ENCODE peak calls at places on chromosomes 2 and 18, in eight cellular contexts. One of them, this sample, is unnamed. For H3K4me1, the result is how much of the 10 kb centered on the place peaks cover.

GRCh38 chr2:69335291-69335690 is 51.7 kb downstream of the GFPT1 start:
- ATAC-seq in aorta: no peak
- ATAC-seq in pancreas: no peak
- ATAC-seq in Panc1: no peak
- ATAC-seq in PC-3: no peak
- ATAC-seq in upper lobe of right lung: no peak
- ATAC-seq in CD4-positive, CD25-positive, alpha-beta regulatory T cell: no peak
- ATAC-seq in A549: no peak
- ATAC-seq in this sample: no peak

GRCh38 chr2:200477667-200478121 is 32.2 kb downstream of the KCTD18 start:
- ATAC-seq in aorta: peak
- ATAC-seq in pancreas: peak
- ATAC-seq in Panc1: no peak
- ATAC-seq in PC-3: no peak
- ATAC-seq in upper lobe of right lung: no peak
- ATAC-seq in CD4-positive, CD25-positive, alpha-beta regulatory T cell: no peak
- ATAC-seq in A549: no peak
- ATAC-seq in this sample: peak

GRCh38 chr2:59690849-59691248 is 862.6 kb downstream of the BCL11A start:
- ATAC-seq in aorta: no peak
- ATAC-seq in pancreas: no peak
- ATAC-seq in Panc1: no peak
- ATAC-seq in PC-3: no peak
- ATAC-seq in upper lobe of right lung: no peak
- ATAC-seq in CD4-positive, CD25-positive, alpha-beta regulatory T cell: no peak
- ATAC-seq in A549: no peak
- ATAC-seq in this sample: no peak

GRCh38 chr2:119402645-119403560 is 28.8 kb upstream of the TMEM37 start:
- ATAC-seq in aorta: no peak
- ATAC-seq in pancreas: peak
- ATAC-seq in Panc1: no peak
- ATAC-seq in PC-3: no peak
- ATAC-seq in upper lobe of right lung: peak
- ATAC-seq in CD4-positive, CD25-positive, alpha-beta regulatory T cell: no peak
- ATAC-seq in A549: no peak
- ATAC-seq in this sample: no peak

GRCh38 chr2:36762764-36763490 is 66.4 kb downstream of the VIT start:
- ATAC-seq in aorta: no peak
- ATAC-seq in pancreas: no peak
- ATAC-seq in Panc1: no peak
- ATAC-seq in PC-3: peak
- ATAC-seq in upper lobe of right lung: no peak
- ATAC-seq in CD4-positive, CD25-positive, alpha-beta regulatory T cell: no peak
- ATAC-seq in A549: no peak
- ATAC-seq in this sample: no peak

GRCh38 chr2:99088017-99088416 is 53.5 kb upstream of the C2orf15 start:
- ATAC-seq in aorta: no peak
- ATAC-seq in pancreas: no peak
- ATAC-seq in Panc1: no peak
- ATAC-seq in PC-3: no peak
- ATAC-seq in upper lobe of right lung: no peak
- ATAC-seq in CD4-positive, CD25-positive, alpha-beta regulatory T cell: no peak
- ATAC-seq in A549: no peak
- ATAC-seq in this sample: no peak

GRCh38 chr2:44578401-44579135 is 216.8 kb downstream of the CAMKMT start:
- ATAC-seq in aorta: no peak
- ATAC-seq in pancreas: peak
- ATAC-seq in Panc1: no peak
- ATAC-seq in PC-3: peak
- ATAC-seq in upper lobe of right lung: peak
- ATAC-seq in CD4-positive, CD25-positive, alpha-beta regulatory T cell: no peak
- ATAC-seq in A549: no peak
- ATAC-seq in this sample: no peak

GRCh38 chr18:58231930-58232329 is 187.9 kb downstream of the NEDD4L start:
- ATAC-seq in aorta: no peak
- ATAC-seq in pancreas: peak
- ATAC-seq in Panc1: no peak
- ATAC-seq in PC-3: no peak
- ATAC-seq in upper lobe of right lung: peak
- ATAC-seq in CD4-positive, CD25-positive, alpha-beta regulatory T cell: no peak
- ATAC-seq in A549: peak
- ATAC-seq in this sample: peak

GRCh38 chr2:33210626-33211025 is 263.9 kb downstream of the LTBP1 start:
- ATAC-seq in aorta: peak
- ATAC-seq in pancreas: peak
- ATAC-seq in Panc1: peak
- ATAC-seq in PC-3: peak
- ATAC-seq in upper lobe of right lung: peak
- ATAC-seq in CD4-positive, CD25-positive, alpha-beta regulatory T cell: no peak
- ATAC-seq in A549: peak
- ATAC-seq in this sample: peak

GRCh38 chr18:10878703-10879102 is 270.7 kb downstream of the PIEZO2 start:
- ATAC-seq in aorta: no peak
- ATAC-seq in pancreas: peak
- ATAC-seq in Panc1: no peak
- ATAC-seq in PC-3: no peak
- ATAC-seq in upper lobe of right lung: no peak
- ATAC-seq in CD4-positive, CD25-positive, alpha-beta regulatory T cell: no peak
- ATAC-seq in A549: no peak
- ATAC-seq in this sample: no peak

GRCh38 chr2:174662459-174662858 is 64.9 kb upstream of the WIPF1 start:
- ATAC-seq in aorta: peak
- ATAC-seq in pancreas: no peak
- ATAC-seq in Panc1: no peak
- ATAC-seq in PC-3: peak
- ATAC-seq in upper lobe of right lung: no peak
- ATAC-seq in CD4-positive, CD25-positive, alpha-beta regulatory T cell: no peak
- ATAC-seq in A549: peak
- ATAC-seq in this sample: no peak

GRCh38 chr18:58578835-58579560 is 49.9 kb downstream of the ALPK2 start:
- ATAC-seq in aorta: no peak
- ATAC-seq in pancreas: no peak
- ATAC-seq in Panc1: no peak
- ATAC-seq in PC-3: no peak
- ATAC-seq in upper lobe of right lung: no peak
- ATAC-seq in CD4-positive, CD25-positive, alpha-beta regulatory T cell: no peak
- ATAC-seq in A549: peak
- ATAC-seq in this sample: no peak

GRCh38 chr2:216551234-216551633 is 52.6 kb downstream of the RPL37A start:
- ATAC-seq in aorta: no peak
- ATAC-seq in pancreas: peak
- ATAC-seq in Panc1: no peak
- ATAC-seq in PC-3: peak
- ATAC-seq in upper lobe of right lung: no peak
- ATAC-seq in CD4-positive, CD25-positive, alpha-beta regulatory T cell: no peak
- ATAC-seq in A549: no peak
- ATAC-seq in this sample: no peak

DNA sequence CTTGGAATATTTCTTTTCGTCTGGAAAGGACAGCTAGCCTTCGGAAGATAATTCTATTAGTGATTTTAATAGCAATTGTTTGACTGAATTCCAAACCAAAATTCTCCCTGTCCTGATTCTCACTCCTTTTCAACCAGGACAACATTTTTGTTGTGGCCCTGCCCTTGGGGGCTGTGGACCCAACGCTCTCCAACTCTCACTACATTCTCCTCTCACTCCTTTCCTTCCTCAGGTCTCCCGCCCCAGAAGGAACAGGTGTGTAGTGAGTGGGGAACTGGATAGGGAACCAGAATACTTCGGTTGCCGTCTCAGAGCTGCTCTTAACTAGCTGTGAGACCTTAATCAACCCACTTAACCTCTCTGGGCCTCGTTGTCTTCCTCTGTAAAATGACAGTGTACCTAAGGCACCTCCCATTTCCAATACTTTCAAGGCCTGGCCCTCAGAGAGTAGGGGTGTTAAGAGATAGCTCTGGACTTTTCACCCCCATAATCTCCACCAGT is 635 bp upstream of the ADD2 start:
- ATAC-seq in aorta: no peak
- ATAC-seq in pancreas: no peak
- ATAC-seq in Panc1: no peak
- ATAC-seq in PC-3: no peak
- ATAC-seq in upper lobe of right lung: no peak
- ATAC-seq in CD4-positive, CD25-positive, alpha-beta regulatory T cell: no peak
- ATAC-seq in A549: no peak
- ATAC-seq in this sample: no peak
- H3K4me3 ChIP-seq in aorta: no peak
- H3K4me3 ChIP-seq in pancreas: no peak
- H3K4me3 ChIP-seq in Panc1: no peak
- H3K4me3 ChIP-seq in PC-3: no peak
- H3K4me3 ChIP-seq in upper lobe of right lung: no peak
- H3K4me3 ChIP-seq in CD4-positive, CD25-positive, alpha-beta regulatory T cell: no peak
- H3K4me3 ChIP-seq in A549: peak
- H3K4me3 ChIP-seq in this sample: peak

DNA sequence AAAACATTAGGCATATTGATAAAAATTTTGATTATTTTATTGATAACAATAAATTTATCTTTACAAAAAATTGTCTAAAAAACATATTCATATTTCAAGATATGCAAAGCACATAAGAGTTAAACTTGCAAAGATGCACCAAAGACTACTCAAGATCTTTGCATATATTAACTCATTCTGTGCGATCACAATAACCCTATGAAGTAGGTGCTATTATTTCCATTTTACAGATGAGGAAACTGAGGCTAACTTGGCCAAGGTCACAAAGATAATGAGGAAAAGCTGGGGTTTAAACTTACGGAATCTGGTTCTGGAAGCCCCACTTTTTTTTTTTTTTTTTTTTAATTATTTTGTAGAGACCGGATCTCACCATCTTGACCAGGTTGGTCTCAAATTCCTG is 94.4 kb upstream of the SERTAD2 start:
- ATAC-seq in aorta: no peak
- ATAC-seq in pancreas: no peak
- ATAC-seq in Panc1: no peak
- ATAC-seq in PC-3: no peak
- ATAC-seq in upper lobe of right lung: no peak
- ATAC-seq in CD4-positive, CD25-positive, alpha-beta regulatory T cell: no peak
- ATAC-seq in A549: no peak
- ATAC-seq in this sample: no peak
- H3K4me1 ChIP-seq in aorta: under half
- H3K4me1 ChIP-seq in pancreas: under half
- H3K4me1 ChIP-seq in Panc1: under half
- H3K4me1 ChIP-seq in PC-3: under half
- H3K4me1 ChIP-seq in upper lobe of right lung: under half
- H3K4me1 ChIP-seq in CD4-positive, CD25-positive, alpha-beta regulatory T cell: under half
- H3K4me1 ChIP-seq in A549: under half
- H3K4me1 ChIP-seq in this sample: under half

DNA sequence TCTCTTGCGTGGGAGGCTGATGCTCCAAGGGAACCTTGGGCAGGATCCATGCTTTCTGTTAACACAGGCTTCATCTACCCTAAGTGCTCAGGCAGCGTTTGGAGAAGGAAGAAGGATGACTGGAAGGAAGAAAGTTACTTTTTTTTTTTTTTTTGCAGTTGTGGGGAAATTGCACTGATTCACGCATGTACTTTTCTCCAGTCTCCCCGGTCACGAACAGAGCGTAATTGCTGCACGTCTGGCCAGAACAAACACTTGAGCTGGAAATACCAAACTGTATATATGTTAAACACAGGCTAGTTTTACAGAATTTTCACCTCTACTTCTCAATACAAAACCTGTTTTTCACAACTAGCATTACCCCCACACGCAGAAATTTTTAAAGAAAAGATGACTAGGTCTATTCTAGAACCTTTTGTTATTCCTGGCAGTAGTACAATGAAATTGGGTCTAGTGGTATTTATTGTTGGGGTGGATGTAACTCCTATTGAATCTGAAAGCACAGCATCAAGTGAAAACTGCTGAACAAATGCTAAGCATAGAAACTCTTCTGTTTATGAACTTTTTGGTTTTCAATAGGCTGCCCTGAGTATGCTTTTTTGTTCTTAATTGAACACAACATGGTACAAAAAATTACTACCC is 9.3 kb upstream of the SCYGR5 start:
- ATAC-seq in aorta: no peak
- ATAC-seq in pancreas: no peak
- ATAC-seq in Panc1: no peak
- ATAC-seq in PC-3: no peak
- ATAC-seq in upper lobe of right lung: no peak
- ATAC-seq in CD4-positive, CD25-positive, alpha-beta regulatory T cell: no peak
- ATAC-seq in A549: no peak
- ATAC-seq in this sample: no peak
- H3K4me3 ChIP-seq in aorta: no peak
- H3K4me3 ChIP-seq in pancreas: no peak
- H3K4me3 ChIP-seq in Panc1: no peak
- H3K4me3 ChIP-seq in PC-3: no peak
- H3K4me3 ChIP-seq in upper lobe of right lung: no peak
- H3K4me3 ChIP-seq in CD4-positive, CD25-positive, alpha-beta regulatory T cell: no peak
- H3K4me3 ChIP-seq in A549: no peak
- H3K4me3 ChIP-seq in this sample: no peak

GRCh38 chr2:217936952-217937351 is 65.8 kb downstream of the TNS1 start:
- ATAC-seq in aorta: no peak
- ATAC-seq in pancreas: no peak
- ATAC-seq in Panc1: no peak
- ATAC-seq in PC-3: no peak
- ATAC-seq in upper lobe of right lung: no peak
- ATAC-seq in CD4-positive, CD25-positive, alpha-beta regulatory T cell: no peak
- ATAC-seq in A549: no peak
- ATAC-seq in this sample: no peak
- H3K4me1 ChIP-seq in aorta: under half
- H3K4me1 ChIP-seq in pancreas: half or more
- H3K4me1 ChIP-seq in Panc1: under half
- H3K4me1 ChIP-seq in PC-3: under half
- H3K4me1 ChIP-seq in upper lobe of right lung: half or more
- H3K4me1 ChIP-seq in CD4-positive, CD25-positive, alpha-beta regulatory T cell: under half
- H3K4me1 ChIP-seq in A549: half or more
- H3K4me1 ChIP-seq in this sample: half or more

GRCh38 chr2:227471924-227472264 is at the start of gene AGFG1:
- ATAC-seq in aorta: peak
- ATAC-seq in pancreas: peak
- ATAC-seq in Panc1: peak
- ATAC-seq in PC-3: peak
- ATAC-seq in upper lobe of right lung: peak
- ATAC-seq in CD4-positive, CD25-positive, alpha-beta regulatory T cell: peak
- ATAC-seq in A549: peak
- ATAC-seq in this sample: peak

GRCh38 chr2:227473019-227473461 is 1.1 kb downstream of the AGFG1 start:
- ATAC-seq in aorta: no peak
- ATAC-seq in pancreas: no peak
- ATAC-seq in Panc1: no peak
- ATAC-seq in PC-3: no peak
- ATAC-seq in upper lobe of right lung: no peak
- ATAC-seq in CD4-positive, CD25-positive, alpha-beta regulatory T cell: no peak
- ATAC-seq in A549: no peak
- ATAC-seq in this sample: no peak

GRCh38 chr2:227477291-227477690 is 5.3 kb downstream of the AGFG1 start:
- ATAC-seq in aorta: no peak
- ATAC-seq in pancreas: no peak
- ATAC-seq in Panc1: no peak
- ATAC-seq in PC-3: no peak
- ATAC-seq in upper lobe of right lung: no peak
- ATAC-seq in CD4-positive, CD25-positive, alpha-beta regulatory T cell: no peak
- ATAC-seq in A549: no peak
- ATAC-seq in this sample: no peak

GRCh38 chr2:227472265-227473018 is 486 bp downstream of the AGFG1 start:
- ATAC-seq in aorta: peak
- ATAC-seq in pancreas: peak
- ATAC-seq in Panc1: peak
- ATAC-seq in PC-3: peak
- ATAC-seq in upper lobe of right lung: peak
- ATAC-seq in CD4-positive, CD25-positive, alpha-beta regulatory T cell: peak
- ATAC-seq in A549: peak
- ATAC-seq in this sample: peak

GRCh38 chr2:227474406-227474805 is 2.5 kb downstream of the AGFG1 start:
- ATAC-seq in aorta: no peak
- ATAC-seq in pancreas: no peak
- ATAC-seq in Panc1: no peak
- ATAC-seq in PC-3: peak
- ATAC-seq in upper lobe of right lung: no peak
- ATAC-seq in CD4-positive, CD25-positive, alpha-beta regulatory T cell: no peak
- ATAC-seq in A549: no peak
- ATAC-seq in this sample: no peak
- H3K4me3 ChIP-seq in aorta: no peak
- H3K4me3 ChIP-seq in pancreas: no peak
- H3K4me3 ChIP-seq in Panc1: peak
- H3K4me3 ChIP-seq in PC-3: peak
- H3K4me3 ChIP-seq in upper lobe of right lung: peak
- H3K4me3 ChIP-seq in CD4-positive, CD25-positive, alpha-beta regulatory T cell: peak
- H3K4me3 ChIP-seq in A549: peak
- H3K4me3 ChIP-seq in this sample: no peak